ENCODE peak calls at places on chromosomes 13 and 19, in eight cellular contexts. B, U, Y, K, N, H, E and D are unnamed samples.

GRCh38 chr13:22703601-22704209 is 477.1 kb upstream of the SGCG start:
- DNase-seq in H (no peak), K (no peak), E (no peak), Y (no peak), U (no peak), B (no peak), N (no peak), D (no peak)

GRCh38 chr19:737591-738093 is 13.3 kb upstream of the MISP start:
- DNase-seq in K (peak), U (peak), B (peak), Y (no peak), N (peak), H (peak), E (no peak), D (peak)

GRCh38 chr13:63167699-63168337 is 1752.2 kb upstream of the PCDH20 start:
- DNase-seq in Y (peak), N (no peak), H (no peak), B (no peak), E (no peak), K (no peak), U (no peak), D (no peak)

GRCh38 chr19:11018179-11018578 is 57.3 kb downstream of the SMARCA4 start:
- DNase-seq in E (no peak), Y (no peak), N (no peak), B (no peak), H (no peak), K (no peak), U (no peak), D (no peak)

GRCh38 chr19:50330365-50331078 is 1.3 kb upstream of the KCNC3 start:
- DNase-seq in H (peak), E (no peak), N (peak), K (peak), Y (no peak), U (peak), B (peak), D (peak)

GRCh38 chr19:6020166-6020967 is 42.4 kb upstream of the RANBP3 start:
- DNase-seq in E (no peak), H (no peak), Y (no peak), U (peak), B (no peak), K (peak), N (no peak), D (no peak)

GRCh38 chr19:2663920-2664571 is 38.4 kb downstream of the GNG7 start:
- DNase-seq in N (no peak), B (peak), K (peak), Y (no peak), E (no peak), U (peak), H (no peak), D (peak)

GRCh38 chr13:109509154-109509905 is 277.1 kb downstream of the IRS2 start:
- DNase-seq in B (no peak), K (no peak), H (no peak), U (peak), Y (peak), N (no peak), E (no peak), D (no peak)

GRCh38 chr13:29908917-29909755 is 58.7 kb upstream of the UBL3 start:
- DNase-seq in H (no peak), E (no peak), B (no peak), Y (no peak), K (no peak), N (no peak), U (no peak), D (no peak)

GRCh38 chr19:38384209-38385027 is 3.4 kb downstream of the GGN start:
- DNase-seq in Y (peak), U (no peak), H (no peak), N (peak), E (no peak), K (no peak), B (no peak), D (no peak)

GRCh38 chr13:95568131-95568530 is 15.6 kb downstream of the CLDN10 start:
- DNase-seq in U (no peak), E (no peak), Y (no peak), N (no peak), B (no peak), H (no peak), K (no peak), D (no peak)

GRCh38 chr13:33610471-33611015 is 207.4 kb upstream of the RFC3 start:
- DNase-seq in Y (peak), K (no peak), N (peak), H (peak), U (peak), B (peak), E (no peak), D (no peak)

GRCh38 chr19:51771369-51771768 is 10.4 kb downstream of the FPR2 start:
- DNase-seq in K (no peak), U (peak), Y (no peak), E (no peak), H (no peak), B (no peak), N (no peak), D (peak)

GRCh38 chr19:29971648-29972047 is 29.6 kb downstream of the URI1 start:
- DNase-seq in Y (no peak), U (no peak), K (no peak), B (no peak), N (no peak), E (no peak), H (no peak), D (no peak)

GRCh38 chr19:7681336-7682174 is 922 bp downstream of the TRAPPC5 start:
- DNase-seq in U (peak), H (peak), B (peak), K (peak), Y (peak), N (peak), E (peak), D (peak)

GRCh38 chr13:45718992-45719391 is 16.9 kb downstream of the CBY2 start:
- DNase-seq in E (no peak), B (no peak), H (no peak), N (peak), K (no peak), U (no peak), Y (peak), D (no peak)

GRCh38 chr19:4916292-4917082 is 7.2 kb downstream of the UHRF1 start:
- DNase-seq in E (no peak), U (no peak), N (no peak), B (no peak), Y (no peak), H (peak), K (no peak), D (peak)

GRCh38 chr19:53076984-53077383 is 26.2 kb downstream of the ZNF160 start:
- DNase-seq in U (peak), K (peak), H (no peak), Y (peak), E (no peak), N (peak), B (peak), D (no peak)

GRCh38 chr19:11142528-11143171 is 12.9 kb downstream of the SPC24 start:
- DNase-seq in U (no peak), B (peak), Y (peak), H (no peak), N (peak), E (no peak), K (peak), D (no peak)

GRCh38 chr19:35449347-35450043 is 1.4 kb downstream of the FFAR2 start:
- DNase-seq in H (no peak), U (no peak), N (no peak), E (no peak), K (peak), Y (no peak), B (no peak), D (no peak)

GRCh38 chr13:109871018-109871370 is 84.6 kb upstream of the IRS2 start:
- DNase-seq in H (no peak), N (no peak), Y (peak), B (no peak), E (no peak), U (no peak), K (no peak), D (no peak)

GRCh38 chr13:27125357-27126282 is 46.0 kb downstream of the USP12 start:
- DNase-seq in Y (no peak), U (no peak), H (no peak), K (no peak), E (no peak), B (no peak), N (no peak), D (no peak)

GRCh38 chr19:34375598-34375997 is 10.6 kb downstream of the GPI start:
- DNase-seq in B (no peak), Y (no peak), K (no peak), U (no peak), N (no peak), H (no peak), E (no peak), D (no peak)

GRCh38 chr19:1584500-1585242 is 8.0 kb downstream of the MBD3 start:
- DNase-seq in Y (no peak), N (no peak), U (no peak), K (no peak), H (no peak), B (no peak), E (no peak), D (no peak)

GRCh38 chr13:113863511-113864302 is at the start of gene GAS6:
- DNase-seq in H (no peak), E (no peak), B (peak), N (peak), Y (peak), K (peak), U (no peak), D (peak)

GRCh38 chr13:76790519-76791289 is 95.5 kb downstream of the KCTD12 start:
- DNase-seq in K (no peak), E (no peak), H (no peak), B (no peak), N (no peak), Y (no peak), U (no peak), D (no peak)

GRCh38 chr13:108257238-108257637 is 12.3 kb upstream of the TNFSF13B start:
- DNase-seq in H (no peak), E (no peak), K (no peak), Y (no peak), U (no peak), B (no peak), N (no peak), D (no peak)

GRCh38 chr19:43767818-43768217 is 13.0 kb downstream of the KCNN4 start:
- DNase-seq in Y (no peak), H (no peak), K (no peak), B (no peak), N (no peak), U (no peak), E (no peak), D (no peak)

GRCh38 chr13:66657165-66657895 is 572.8 kb downstream of the PCDH9 start:
- DNase-seq in H (no peak), K (peak), U (no peak), N (peak), B (peak), Y (peak), E (no peak), D (no peak)

GRCh38 chr13:80036845-80037504 is 304.0 kb downstream of the SPRY2 start:
- DNase-seq in U (peak), E (no peak), Y (no peak), N (no peak), B (no peak), H (no peak), K (no peak), D (no peak)

GRCh38 chr13:80341771-80342271 is 895 bp upstream of the SPRY2 start:
- DNase-seq in K (peak), N (peak), Y (peak), B (peak), E (no peak), U (peak), H (no peak), D (peak)

GRCh38 chr19:45632468-45633196 is 6.6 kb downstream of the EML2 start:
- DNase-seq in Y (peak), K (peak), B (peak), E (no peak), N (peak), H (no peak), U (peak), D (no peak)

GRCh38 chr19:40605201-40605971 is 4.2 kb downstream of the LTBP4 start:
- DNase-seq in U (peak), N (peak), E (no peak), Y (peak), H (peak), B (peak), K (peak), D (peak)

GRCh38 chr19:19146000-19146608 is 7.8 kb upstream of the TMEM161A start:
- DNase-seq in B (peak), N (peak), K (peak), H (peak), E (no peak), U (peak), Y (peak), D (peak)

GRCh38 chr19:33399745-33400681 is 26.5 kb downstream of the CEBPG start:
- DNase-seq in N (no peak), H (no peak), Y (no peak), U (no peak), K (peak), B (no peak), E (no peak), D (no peak)

DNA sequence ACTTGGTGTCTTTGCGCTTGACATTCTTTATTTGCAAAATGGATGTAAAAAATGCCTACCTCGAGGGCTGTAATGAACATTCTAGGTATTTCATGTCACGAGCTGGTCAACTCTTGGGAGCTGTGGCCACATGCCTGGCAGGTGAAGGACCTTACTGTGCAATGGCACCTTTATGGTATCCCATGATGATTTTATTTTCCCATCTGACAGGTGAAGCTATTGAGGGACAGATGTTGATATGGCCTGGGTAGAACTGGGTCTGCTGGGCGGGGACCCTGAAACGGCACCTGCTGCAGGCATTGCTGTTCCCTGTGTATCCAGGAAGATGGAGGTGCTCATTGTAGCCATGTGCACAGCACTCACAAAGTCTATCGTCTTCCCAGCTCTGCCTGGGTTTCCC is 332.2 kb downstream of the TEX29 start:
- DNase-seq in N (no peak), E (no peak), H (no peak), U (no peak), Y (no peak), K (no peak), B (no peak), D (no peak)
- TF ChIP-seq CTCF in N (no peak), E (no peak), H (no peak), U (no peak), Y (no peak), K (no peak), B (no peak), D (no peak)

GRCh38 chr19:12159773-12160414 is 3.0 kb upstream of the ZNF136 start:
- DNase-seq in N (peak), E (no peak), H (no peak), U (peak), K (peak), Y (no peak), B (no peak), D (no peak)

GRCh38 chr19:12155324-12155723 is 1.2 kb downstream of the ZNF625 start:
- DNase-seq in U (no peak), N (no peak), E (no peak), K (no peak), H (no peak), Y (no peak), B (no peak), D (peak)

GRCh38 chr19:12156254-12157058 is at the start of gene ZNF625:
- DNase-seq in E (no peak), N (peak), H (peak), U (peak), K (peak), B (peak), Y (peak), D (peak)
- TF ChIP-seq CTCF in E (no peak), N (no peak), H (no peak), U (no peak), K (no peak), B (no peak), Y (no peak), D (no peak)

GRCh38 chr19:15841875-15842569 is 26.6 kb upstream of the OR10H1 start:
- DNase-seq in H (no peak), K (no peak), Y (no peak), B (no peak), U (peak), N (no peak), E (no peak), D (no peak)
- TF ChIP-seq CTCF in H (no peak), K (peak), Y (no peak), B (no peak), U (peak), N (no peak), E (no peak), D (peak)

GRCh38 chr13:59547950-59548349 is 615.8 kb downstream of the DIAPH3 start:
- DNase-seq in H (no peak), E (no peak), U (no peak), Y (no peak), K (no peak), B (no peak), N (no peak), D (no peak)

GRCh38 chr13:59546178-59546577 is 617.5 kb downstream of the DIAPH3 start:
- DNase-seq in Y (no peak), U (no peak), H (no peak), E (no peak), N (no peak), K (no peak), B (no peak), D (no peak)

GRCh38 chr13:59542303-59542702 is 621.4 kb downstream of the DIAPH3 start:
- DNase-seq in U (no peak), Y (no peak), B (no peak), K (no peak), E (no peak), N (peak), H (no peak), D (no peak)

GRCh38 chr13:59543418-59543817 is 620.3 kb downstream of the DIAPH3 start:
- DNase-seq in U (no peak), Y (no peak), E (no peak), K (no peak), N (no peak), H (no peak), B (no peak), D (no peak)

DNA sequence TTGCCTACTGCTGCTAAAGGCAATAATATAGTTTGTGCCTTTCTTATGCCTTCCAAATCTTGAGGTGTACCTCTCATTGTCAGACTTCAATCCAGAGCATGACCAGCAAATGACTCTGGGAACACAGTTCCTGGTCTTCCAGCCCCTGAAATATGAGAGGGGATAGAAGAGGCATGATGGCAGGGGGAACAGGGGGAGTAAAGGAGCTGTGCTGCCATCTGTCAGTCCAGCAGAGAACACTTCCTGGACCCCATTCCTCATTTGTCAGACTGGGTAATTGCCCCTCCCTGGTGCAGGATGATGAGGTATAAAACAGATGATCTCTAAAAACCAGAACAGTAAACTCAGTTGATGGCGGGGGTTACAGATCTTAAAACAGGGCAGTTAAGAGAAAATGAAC is 618.7 kb downstream of the DIAPH3 start:
- DNase-seq in B (no peak), H (no peak), N (no peak), E (no peak), U (no peak), K (no peak), Y (no peak), D (no peak)
- TF ChIP-seq CTCF in B (no peak), H (no peak), N (no peak), E (no peak), U (no peak), K (no peak), Y (no peak), D (no peak)

GRCh38 chr19:9668544-9668943 is 6.4 kb downstream of the ZNF562 start:
- DNase-seq in U (no peak), B (no peak), E (no peak), N (no peak), K (no peak), Y (no peak), H (no peak), D (no peak)

GRCh38 chr19:9672893-9673292 is 2.0 kb downstream of the ZNF562 start:
- DNase-seq in K (no peak), B (no peak), E (no peak), N (no peak), H (no peak), Y (no peak), U (no peak), D (no peak)

GRCh38 chr19:9671654-9672053 is 3.2 kb downstream of the ZNF562 start:
- DNase-seq in B (no peak), K (no peak), E (no peak), N (no peak), Y (no peak), U (peak), H (no peak), D (no peak)

DNA sequence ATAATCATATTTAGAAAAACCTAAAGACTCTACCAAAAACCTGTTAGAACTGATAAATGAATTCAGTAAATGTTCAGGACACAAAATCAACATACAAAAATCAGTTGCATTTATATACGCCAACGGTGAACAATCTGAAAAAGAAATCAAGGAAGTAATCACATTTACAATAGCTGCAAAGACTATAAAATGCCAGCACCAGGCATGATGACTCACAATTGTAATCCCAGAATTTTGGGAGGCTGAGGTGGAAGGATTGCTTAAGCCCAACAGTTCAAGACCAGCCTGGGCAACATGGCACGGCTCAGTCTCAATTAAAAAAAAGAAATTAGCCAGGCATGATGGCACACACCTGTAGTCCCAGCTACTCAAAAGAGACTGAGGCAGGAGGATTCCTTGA is 7.0 kb downstream of the ZNF562 start:
- DNase-seq in E (no peak), U (no peak), B (no peak), H (no peak), Y (no peak), N (no peak), K (no peak), D (no peak)
- TF ChIP-seq CTCF in E (no peak), U (no peak), B (no peak), H (no peak), Y (no peak), N (no peak), K (no peak), D (no peak)

DNA sequence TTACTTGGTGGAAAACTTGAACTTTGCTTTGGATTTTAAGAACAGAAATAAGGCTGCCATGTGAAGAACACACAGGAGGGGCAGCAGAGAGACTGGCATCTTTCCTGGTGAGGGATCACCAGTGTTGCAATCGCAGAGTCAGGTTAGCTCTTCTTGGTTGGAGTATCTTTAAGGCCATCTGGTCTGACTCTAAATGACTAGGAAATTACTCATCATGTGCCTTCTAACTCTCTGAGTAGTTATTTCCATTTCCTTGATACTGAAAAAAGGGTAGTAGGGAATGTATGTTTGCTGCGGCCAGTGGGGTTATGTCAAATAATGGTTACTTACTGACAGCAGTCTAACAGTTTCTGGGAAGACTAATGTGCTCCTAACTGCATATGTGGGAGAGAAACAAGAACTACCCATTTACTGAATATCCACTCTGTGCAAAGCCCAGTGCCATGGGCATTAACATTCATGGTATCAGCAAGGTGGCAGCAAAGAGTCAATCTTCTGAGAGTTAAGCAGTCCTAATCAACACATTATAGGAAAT is 122.1 kb downstream of the COG6 start:
- DNase-seq in B (no peak), Y (peak), E (no peak), U (peak), H (no peak), K (no peak), N (peak), D (no peak)
- TF ChIP-seq CTCF in B (peak), Y (peak), E (no peak), U (peak), H (peak), K (peak), N (peak), D (peak)